ENCODE peak calls at places on chromosomes 12 and 14, in ten cellular contexts. D is sigmoid colon, R is transverse colon, M is esophagus muscularis mucosa, H is HL-60, J is prostate gland, U is suprapubic skin, E is endothelial cell of umbilical vein, C is stomach, X is GM23338. S is an unnamed sample. For H3K27me3, the result is how much of the 10 kb centered on the place peaks cover.

GRCh38 chr14:64841121-64841611 is 38.5 kb downstream of the SPTB start:
- DNase-seq in D (no peak), R (no peak), M (no peak), H (no peak), J (no peak), U (no peak), E (no peak), C (no peak), X (peak), S (no peak)

GRCh38 chr12:45050751-45051489 is at the start of gene DBX2:
- DNase-seq in D (no peak), R (no peak), M (no peak), H (no peak), J (no peak), U (no peak), E (no peak), C (no peak), X (peak), S (no peak)

GRCh38 chr12:43744826-43745225 is 13.8 kb downstream of the PUS7L start:
- DNase-seq in D (no peak), R (no peak), M (no peak), H (no peak), J (no peak), U (no peak), E (no peak), C (no peak), X (no peak), S (no peak)

GRCh38 chr14:72657214-72657921 is 236.5 kb downstream of the DPF3 start:
- DNase-seq in D (no peak), R (no peak), M (no peak), H (no peak), J (no peak), U (no peak), E (no peak), C (no peak), X (no peak), S (no peak)

GRCh38 chr14:104139460-104140212 is 1.2 kb downstream of the KIF26A start:
- DNase-seq in D (peak), R (no peak), M (no peak), H (no peak), J (no peak), U (peak), E (no peak), C (no peak), X (no peak), S (peak)

GRCh38 chr14:99321955-99322730 is 50.1 kb upstream of the BCL11B start:
- DNase-seq in D (no peak), R (no peak), M (peak), H (no peak), J (no peak), U (no peak), E (no peak), C (no peak), X (no peak), S (no peak)

GRCh38 chr14:26765768-26766550 is 168.1 kb upstream of the NOVA1 start:
- DNase-seq in D (peak), R (peak), M (no peak), H (no peak), J (no peak), U (no peak), E (peak), C (no peak), X (no peak), S (no peak)

GRCh38 chr12:24470050-24470449 is 478.9 kb downstream of the BCAT1 start:
- DNase-seq in D (no peak), R (no peak), M (no peak), H (peak), J (no peak), U (no peak), E (no peak), C (no peak), X (no peak), S (no peak)

GRCh38 chr12:28059220-28059619 is 86.7 kb upstream of the PTHLH start:
- DNase-seq in D (no peak), R (no peak), M (no peak), H (no peak), J (no peak), U (no peak), E (no peak), C (no peak), X (no peak), S (no peak)

GRCh38 chr12:47773858-47774580 is 981 bp downstream of the SLC48A1 start:
- DNase-seq in D (no peak), R (no peak), M (no peak), H (no peak), J (no peak), U (no peak), E (no peak), C (no peak), X (no peak), S (peak)

GRCh38 chr12:93166891-93167307 is 210.8 kb upstream of the NUDT4 start:
- DNase-seq in D (no peak), R (no peak), M (no peak), H (no peak), J (no peak), U (no peak), E (no peak), C (no peak), X (no peak), S (no peak)

GRCh38 chr12:52951640-52952039 is 2.7 kb downstream of the KRT18 start:
- DNase-seq in D (no peak), R (no peak), M (no peak), H (no peak), J (no peak), U (no peak), E (no peak), C (no peak), X (no peak), S (no peak)
- TF ChIP-seq POLR2AphosphoS5 in D (no peak), R (no peak), M (no peak), H (no peak), J (no peak), U (no peak), E (no peak), C (no peak), X (no peak), S (no peak)

DNA sequence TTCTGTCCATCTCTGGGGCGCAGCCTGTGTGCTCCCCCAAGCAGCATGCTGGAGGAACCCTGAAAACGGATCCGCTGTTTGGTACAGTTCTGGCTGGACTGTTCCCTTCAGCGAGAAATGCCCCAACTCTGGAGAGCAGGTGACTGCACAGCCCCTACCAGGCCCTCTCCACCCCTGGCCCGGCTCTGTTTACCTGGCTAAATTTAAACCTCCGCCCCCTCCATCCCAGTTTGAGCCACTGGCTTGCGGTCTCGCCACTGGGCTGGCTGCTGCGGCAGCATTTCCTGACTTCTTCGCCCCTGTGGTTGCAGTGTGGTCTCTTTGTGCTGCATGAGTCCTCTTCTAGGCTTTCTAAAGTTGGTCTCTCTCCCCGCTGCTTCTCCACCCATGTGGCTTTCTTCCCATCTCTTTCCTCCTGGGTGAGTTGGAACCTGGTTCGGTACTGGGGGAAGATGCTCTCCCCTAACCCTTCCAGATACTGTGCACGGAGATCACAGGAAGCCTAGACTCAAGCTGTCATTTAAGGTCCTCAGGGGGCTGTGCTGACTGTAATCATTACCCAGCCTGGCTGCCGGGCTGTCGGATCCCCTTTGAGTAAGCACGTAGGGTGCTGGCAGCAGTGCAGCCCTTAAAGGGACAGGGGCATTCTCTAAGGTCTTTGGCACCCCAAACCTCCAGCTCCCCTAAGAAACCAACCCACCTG is 60.6 kb downstream of the FBXL14 start:
- DNase-seq in D (no peak), R (peak), M (no peak), H (no peak), J (no peak), U (no peak), E (no peak), C (no peak), X (no peak), S (no peak)
- H3K27me3 ChIP-seq in D (under half), R (half or more), M (under half), H (half or more), J (under half), U (under half), E (half or more), C (half or more), X (half or more), S (under half)

DNA sequence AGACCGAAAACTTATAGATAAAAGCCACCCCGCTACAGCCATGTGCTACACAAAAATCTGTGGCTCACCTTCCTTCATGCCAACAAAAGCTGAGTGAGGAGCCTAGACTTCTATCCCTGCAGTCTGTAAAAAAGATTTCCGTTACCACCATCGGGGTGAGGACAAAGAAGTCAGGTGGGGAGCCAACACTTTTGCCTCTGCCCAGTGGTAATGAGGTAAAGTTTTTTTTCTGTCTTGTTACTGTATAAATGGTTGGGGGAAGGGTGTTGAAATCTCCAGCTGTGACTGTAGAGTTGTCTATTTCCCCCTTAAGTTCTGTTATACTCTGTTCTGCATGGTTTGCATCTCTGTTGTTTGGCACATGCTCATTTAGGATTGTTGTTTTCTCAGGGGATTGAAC is 707.8 kb downstream of the FLRT2 start:
- DNase-seq in D (no peak), R (no peak), M (no peak), H (no peak), J (no peak), U (no peak), E (no peak), C (no peak), X (peak), S (no peak)
- H3K4me3 ChIP-seq in D (no peak), R (no peak), M (no peak), H (no peak), J (no peak), U (no peak), E (no peak), C (no peak), X (no peak), S (no peak)

GRCh38 chr12:15205341-15206010 is 15.7 kb downstream of the RERG start:
- DNase-seq in D (no peak), R (no peak), M (no peak), H (no peak), J (no peak), U (no peak), E (peak), C (no peak), X (no peak), S (no peak)
- TF ChIP-seq POLR2AphosphoS5 in D (peak), R (no peak), M (peak), H (no peak), J (peak), U (no peak), E (no peak), C (no peak), X (no peak), S (no peak)

GRCh38 chr12:103494388-103494787 is 1.4 kb downstream of the C12orf42 start:
- DNase-seq in D (no peak), R (no peak), M (no peak), H (no peak), J (no peak), U (no peak), E (no peak), C (no peak), X (no peak), S (no peak)
- H3K27me3 ChIP-seq in D (under half), R (under half), M (half or more), H (under half), J (under half), U (under half), E (under half), C (under half), X (under half), S (under half)

GRCh38 chr12:51972424-51972812 is 20.9 kb downstream of the ACVR1B start:
- DNase-seq in D (no peak), R (no peak), M (no peak), H (peak), J (no peak), U (no peak), E (no peak), C (no peak), X (no peak), S (no peak)
- H3K4me3 ChIP-seq in D (no peak), R (no peak), M (no peak), H (peak), J (no peak), U (no peak), E (no peak), C (no peak), X (no peak), S (no peak)

GRCh38 chr12:122423258-122424165 is 1.0 kb upstream of the CLIP1 start:
- DNase-seq in D (peak), R (peak), M (peak), H (no peak), J (no peak), U (no peak), E (peak), C (no peak), X (peak), S (no peak)
- TF ChIP-seq POLR2AphosphoS5 in D (no peak), R (peak), M (peak), H (no peak), J (no peak), U (no peak), E (peak), C (peak), X (peak), S (no peak)

DNA sequence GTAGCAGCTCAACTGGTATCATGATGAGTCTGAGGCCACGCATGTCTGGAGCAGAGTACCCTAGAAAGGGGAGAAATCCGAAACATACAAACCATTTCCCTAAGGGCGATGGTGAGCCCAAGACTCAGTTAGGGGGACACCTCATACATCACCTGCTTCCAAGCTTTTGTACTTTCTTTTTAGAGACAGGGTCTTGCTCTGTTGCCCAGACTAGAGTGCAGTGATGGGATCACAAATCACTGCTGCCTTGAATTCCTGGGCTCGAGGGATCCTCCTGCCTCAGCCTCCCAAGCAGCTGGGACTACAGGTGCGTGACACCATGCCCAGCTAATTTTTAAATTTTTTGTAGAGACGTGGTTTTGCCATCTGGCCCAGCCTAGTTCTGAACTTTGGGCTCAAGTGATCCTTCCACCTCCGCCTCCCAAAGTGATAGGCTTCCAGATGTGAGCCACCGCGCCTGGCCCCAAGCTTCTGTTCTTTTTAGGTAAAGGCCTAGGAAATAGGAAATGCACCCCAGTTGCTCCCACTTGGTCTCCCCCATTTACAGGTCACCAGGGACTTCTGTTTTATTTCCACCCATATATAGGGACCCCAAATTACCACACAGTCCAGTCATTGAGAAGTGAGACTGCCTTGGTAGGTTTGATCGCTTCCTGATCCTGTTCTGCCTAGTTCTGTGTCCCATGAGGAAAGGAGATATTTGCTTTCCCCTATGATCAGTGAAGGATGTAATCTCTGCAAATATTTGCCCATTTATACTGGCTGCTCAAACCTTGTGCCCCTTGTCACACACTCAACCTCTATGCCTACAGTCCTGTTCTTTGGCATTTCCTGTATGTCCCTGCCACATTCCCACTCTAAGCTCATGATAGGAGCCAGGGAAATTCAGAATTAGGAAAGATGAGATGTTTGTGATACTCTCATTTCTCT is at the start of gene APOF:
- DNase-seq in D (peak), R (no peak), M (no peak), H (no peak), J (no peak), U (no peak), E (no peak), C (no peak), X (no peak), S (peak)
- H3K27me3 ChIP-seq in D (under half), R (under half), M (under half), H (under half), J (under half), U (under half), E (under half), C (under half), X (under half), S (under half)

GRCh38 chr12:77070382-77071294 is 5.3 kb upstream of the E2F7 start:
- DNase-seq in D (no peak), R (no peak), M (no peak), H (no peak), J (no peak), U (no peak), E (no peak), C (no peak), X (no peak), S (no peak)
- H3K4me3 ChIP-seq in D (no peak), R (no peak), M (no peak), H (no peak), J (no peak), U (no peak), E (no peak), C (no peak), X (no peak), S (no peak)

DNA sequence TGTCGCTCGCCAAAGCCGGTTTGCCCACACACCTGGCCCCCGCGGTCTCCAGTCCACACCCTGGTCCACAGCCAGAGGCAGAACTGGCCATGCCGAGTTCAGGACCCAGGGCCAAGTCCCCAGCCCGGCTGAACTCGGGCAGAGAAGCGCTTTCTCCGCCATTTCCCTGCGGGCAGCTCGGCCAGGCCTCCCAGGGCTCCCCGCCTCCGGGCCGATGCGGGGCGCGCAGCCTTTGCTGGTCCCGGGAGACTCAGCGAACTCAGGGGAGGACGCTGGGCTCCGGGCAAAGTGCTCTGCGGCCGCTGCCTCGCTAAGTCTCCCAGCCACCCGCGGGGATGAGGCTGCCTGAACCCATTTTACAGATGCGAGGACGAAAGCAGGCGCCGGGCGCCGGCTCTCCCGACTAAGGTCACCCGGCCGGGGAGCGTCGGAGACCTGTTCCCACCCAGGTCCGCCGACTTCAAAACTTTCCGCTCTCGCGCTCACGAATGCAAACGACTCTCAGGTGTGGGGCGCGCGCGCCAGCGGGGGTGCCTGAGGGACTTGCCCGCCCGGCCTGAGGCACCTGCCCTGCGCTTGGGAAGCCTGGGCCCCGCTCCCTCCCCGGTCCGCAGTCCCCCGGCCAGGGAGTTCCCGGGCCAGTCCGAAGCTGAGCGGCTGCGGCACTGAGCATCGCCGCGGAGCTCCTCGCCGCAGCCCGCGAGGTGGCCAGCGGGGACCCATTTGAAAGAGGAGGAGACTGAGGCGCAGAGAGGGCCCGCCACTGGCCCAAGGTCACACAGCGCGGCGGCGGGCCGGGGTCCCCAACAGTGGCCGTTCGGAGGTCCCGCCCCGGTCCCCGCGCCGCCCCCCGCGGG is 627 bp downstream of the TESC start:
- DNase-seq in D (peak), R (peak), M (no peak), H (no peak), J (no peak), U (no peak), E (no peak), C (peak), X (peak), S (peak)
- TF ChIP-seq POLR2AphosphoS5 in D (no peak), R (no peak), M (no peak), H (no peak), J (no peak), U (no peak), E (no peak), C (no peak), X (no peak), S (peak)

S was measured in spleen.